ENCODE peak calls at places on chromosomes 4 and X, in seven cellular contexts. One of them, this sample, is unnamed.

GRCh38 chr4:165861378-165861777 is 11.7 kb upstream of the TLL1 start:
- DNase-seq in cardiac muscle cell: no peak
- DNase-seq in heart right ventricle: no peak
- DNase-seq in left ventricle myocardium inferior: no peak
- DNase-seq in K562: no peak
- DNase-seq in sigmoid colon: no peak
- DNase-seq in fibroblast of lung: no peak
- DNase-seq in this sample: no peak

GRCh38 chrX:14776901-14777300 is 96.0 kb downstream of the FANCB start:
- DNase-seq in cardiac muscle cell: no peak
- DNase-seq in fibroblast of lung: peak
- DNase-seq in K562: no peak
- DNase-seq in heart right ventricle: no peak
- DNase-seq in sigmoid colon: no peak
- DNase-seq in left ventricle myocardium inferior: no peak
- DNase-seq in this sample: no peak

GRCh38 chr4:15400911-15401671 is 26.7 kb upstream of the C1QTNF7 start:
- DNase-seq in K562: no peak
- DNase-seq in cardiac muscle cell: no peak
- DNase-seq in fibroblast of lung: peak
- DNase-seq in left ventricle myocardium inferior: peak
- DNase-seq in heart right ventricle: peak
- DNase-seq in sigmoid colon: peak
- DNase-seq in this sample: peak

GRCh38 chrX:34275710-34276109 is 143.6 kb upstream of the FAM47A start:
- DNase-seq in heart right ventricle: no peak
- DNase-seq in sigmoid colon: no peak
- DNase-seq in cardiac muscle cell: peak
- DNase-seq in left ventricle myocardium inferior: no peak
- DNase-seq in K562: no peak
- DNase-seq in fibroblast of lung: no peak
- DNase-seq in this sample: no peak

GRCh38 chrX:110853610-110854009 is 58.0 kb upstream of the CHRDL1 start:
- DNase-seq in heart right ventricle: peak
- DNase-seq in K562: no peak
- DNase-seq in cardiac muscle cell: peak
- DNase-seq in fibroblast of lung: peak
- DNase-seq in left ventricle myocardium inferior: no peak
- DNase-seq in sigmoid colon: no peak
- DNase-seq in this sample: no peak

GRCh38 chr4:150970685-150971151 is 44.4 kb downstream of the LRBA start:
- DNase-seq in sigmoid colon: no peak
- DNase-seq in heart right ventricle: no peak
- DNase-seq in cardiac muscle cell: no peak
- DNase-seq in K562: no peak
- DNase-seq in fibroblast of lung: no peak
- DNase-seq in left ventricle myocardium inferior: no peak
- DNase-seq in this sample: no peak

GRCh38 chr4:123034023-123034422 is 111.6 kb upstream of the NUDT6 start:
- DNase-seq in K562: no peak
- DNase-seq in sigmoid colon: no peak
- DNase-seq in heart right ventricle: no peak
- DNase-seq in fibroblast of lung: peak
- DNase-seq in cardiac muscle cell: no peak
- DNase-seq in left ventricle myocardium inferior: no peak
- DNase-seq in this sample: no peak

GRCh38 chrX:153819398-153820083 is 10.8 kb downstream of the PDZD4 start:
- DNase-seq in heart right ventricle: no peak
- DNase-seq in fibroblast of lung: no peak
- DNase-seq in sigmoid colon: no peak
- DNase-seq in cardiac muscle cell: no peak
- DNase-seq in K562: no peak
- DNase-seq in left ventricle myocardium inferior: no peak
- DNase-seq in this sample: no peak

GRCh38 chrX:17038681-17039161 is 92.3 kb downstream of the REPS2 start:
- DNase-seq in left ventricle myocardium inferior: no peak
- DNase-seq in heart right ventricle: peak
- DNase-seq in K562: no peak
- DNase-seq in fibroblast of lung: peak
- DNase-seq in sigmoid colon: peak
- DNase-seq in cardiac muscle cell: peak
- DNase-seq in this sample: no peak

GRCh38 chrX:7133036-7133412 is 14.5 kb upstream of the STS start:
- DNase-seq in fibroblast of lung: peak
- DNase-seq in cardiac muscle cell: peak
- DNase-seq in heart right ventricle: peak
- DNase-seq in left ventricle myocardium inferior: peak
- DNase-seq in K562: peak
- DNase-seq in sigmoid colon: no peak
- DNase-seq in this sample: no peak

GRCh38 chr4:31651541-31651940 is 931.4 kb downstream of the PCDH7 start:
- DNase-seq in K562: no peak
- DNase-seq in left ventricle myocardium inferior: no peak
- DNase-seq in sigmoid colon: no peak
- DNase-seq in fibroblast of lung: no peak
- DNase-seq in cardiac muscle cell: no peak
- DNase-seq in heart right ventricle: no peak
- DNase-seq in this sample: no peak

GRCh38 chrX:139720979-139721378 is 13.0 kb upstream of the MCF2 start:
- DNase-seq in fibroblast of lung: no peak
- DNase-seq in heart right ventricle: no peak
- DNase-seq in sigmoid colon: no peak
- DNase-seq in K562: no peak
- DNase-seq in left ventricle myocardium inferior: no peak
- DNase-seq in cardiac muscle cell: no peak
- DNase-seq in this sample: no peak

GRCh38 chrX:51420610-51421009 is 75.8 kb downstream of the NUDT11 start:
- DNase-seq in left ventricle myocardium inferior: no peak
- DNase-seq in sigmoid colon: no peak
- DNase-seq in cardiac muscle cell: peak
- DNase-seq in K562: peak
- DNase-seq in heart right ventricle: peak
- DNase-seq in fibroblast of lung: peak
- DNase-seq in this sample: no peak

GRCh38 chr4:139472761-139473335 is 18.9 kb downstream of the RAB33B start:
- DNase-seq in K562: no peak
- DNase-seq in sigmoid colon: no peak
- DNase-seq in heart right ventricle: no peak
- DNase-seq in cardiac muscle cell: no peak
- DNase-seq in fibroblast of lung: no peak
- DNase-seq in left ventricle myocardium inferior: no peak
- DNase-seq in this sample: no peak

GRCh38 chr4:56129431-56129861 is 180.7 kb downstream of the CEP135 start:
- DNase-seq in heart right ventricle: no peak
- DNase-seq in K562: peak
- DNase-seq in fibroblast of lung: peak
- DNase-seq in sigmoid colon: no peak
- DNase-seq in cardiac muscle cell: no peak
- DNase-seq in left ventricle myocardium inferior: no peak
- DNase-seq in this sample: peak

GRCh38 chr4:4854649-4855292 is 4.7 kb upstream of the MSX1 start:
- DNase-seq in cardiac muscle cell: no peak
- DNase-seq in fibroblast of lung: no peak
- DNase-seq in left ventricle myocardium inferior: no peak
- DNase-seq in heart right ventricle: no peak
- DNase-seq in sigmoid colon: peak
- DNase-seq in K562: no peak
- DNase-seq in this sample: no peak

GRCh38 chrX:698246-698645 is 67.7 kb downstream of the SHOX start:
- DNase-seq in sigmoid colon: peak
- DNase-seq in fibroblast of lung: no peak
- DNase-seq in heart right ventricle: no peak
- DNase-seq in cardiac muscle cell: no peak
- DNase-seq in K562: no peak
- DNase-seq in left ventricle myocardium inferior: no peak
- DNase-seq in this sample: no peak

DNA sequence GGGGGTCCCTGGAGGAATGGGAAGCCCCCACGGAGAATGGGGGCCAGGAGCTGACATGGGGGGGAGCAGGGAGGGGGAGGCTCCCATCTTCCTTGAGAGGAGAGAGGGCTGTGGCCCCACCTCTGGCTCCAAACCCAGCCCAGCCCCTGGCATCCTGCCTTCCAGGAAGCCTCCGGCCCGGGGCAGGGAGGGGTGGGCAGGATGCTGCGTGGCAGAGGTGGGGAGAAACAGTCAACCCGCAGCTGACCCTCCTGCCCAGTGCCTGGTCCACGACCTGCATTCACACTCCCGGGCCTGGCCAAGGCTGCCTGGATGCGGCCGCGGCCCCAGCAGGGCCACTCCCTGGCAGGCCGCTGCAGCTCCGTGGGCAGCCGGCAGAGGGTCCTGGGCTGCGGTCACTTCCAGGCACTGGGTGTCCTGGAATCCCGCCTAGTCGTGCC is 39.0 kb downstream of the CPLX1 start:
- DNase-seq in left ventricle myocardium inferior: no peak
- DNase-seq in heart right ventricle: peak
- DNase-seq in fibroblast of lung: no peak
- DNase-seq in sigmoid colon: peak
- DNase-seq in cardiac muscle cell: no peak
- DNase-seq in K562: no peak
- DNase-seq in this sample: peak
- H3K4me3 ChIP-seq in left ventricle myocardium inferior: peak
- H3K4me3 ChIP-seq in heart right ventricle: peak
- H3K4me3 ChIP-seq in fibroblast of lung: no peak
- H3K4me3 ChIP-seq in sigmoid colon: peak
- H3K4me3 ChIP-seq in cardiac muscle cell: no peak
- H3K4me3 ChIP-seq in K562: no peak
- H3K4me3 ChIP-seq in this sample: peak

GRCh38 chrX:3549442-3549875 is 164.0 kb downstream of the PRKX start:
- DNase-seq in sigmoid colon: no peak
- DNase-seq in fibroblast of lung: no peak
- DNase-seq in cardiac muscle cell: no peak
- DNase-seq in heart right ventricle: peak
- DNase-seq in left ventricle myocardium inferior: peak
- DNase-seq in K562: no peak
- DNase-seq in this sample: no peak

GRCh38 chrX:3550871-3551270 is 162.6 kb downstream of the PRKX start:
- DNase-seq in K562: no peak
- DNase-seq in cardiac muscle cell: no peak
- DNase-seq in heart right ventricle: no peak
- DNase-seq in fibroblast of lung: no peak
- DNase-seq in left ventricle myocardium inferior: no peak
- DNase-seq in sigmoid colon: no peak
- DNase-seq in this sample: no peak

GRCh38 chrX:3545901-3546300 is 167.5 kb downstream of the PRKX start:
- DNase-seq in K562: no peak
- DNase-seq in cardiac muscle cell: no peak
- DNase-seq in sigmoid colon: no peak
- DNase-seq in heart right ventricle: no peak
- DNase-seq in left ventricle myocardium inferior: no peak
- DNase-seq in fibroblast of lung: no peak
- DNase-seq in this sample: no peak

GRCh38 chrX:3550160-3550765 is 163.2 kb downstream of the PRKX start:
- DNase-seq in fibroblast of lung: peak
- DNase-seq in heart right ventricle: no peak
- DNase-seq in left ventricle myocardium inferior: no peak
- DNase-seq in K562: peak
- DNase-seq in cardiac muscle cell: no peak
- DNase-seq in sigmoid colon: no peak
- DNase-seq in this sample: no peak

GRCh38 chrX:3548743-3549441 is 164.6 kb downstream of the PRKX start:
- DNase-seq in K562: no peak
- DNase-seq in left ventricle myocardium inferior: no peak
- DNase-seq in cardiac muscle cell: peak
- DNase-seq in fibroblast of lung: peak
- DNase-seq in heart right ventricle: peak
- DNase-seq in sigmoid colon: no peak
- DNase-seq in this sample: no peak
- TF ChIP-seq CTCF in K562: no peak
- TF ChIP-seq CTCF in left ventricle myocardium inferior: peak
- TF ChIP-seq CTCF in cardiac muscle cell: peak
- TF ChIP-seq CTCF in fibroblast of lung: peak
- TF ChIP-seq CTCF in heart right ventricle: peak
- TF ChIP-seq CTCF in sigmoid colon: no peak
- TF ChIP-seq CTCF in this sample: peak

GRCh38 chr4:147599206-147599605 is 18.0 kb upstream of the TMEM184C start:
- DNase-seq in fibroblast of lung: no peak
- DNase-seq in left ventricle myocardium inferior: no peak
- DNase-seq in cardiac muscle cell: no peak
- DNase-seq in heart right ventricle: no peak
- DNase-seq in sigmoid colon: no peak
- DNase-seq in K562: no peak
- DNase-seq in this sample: no peak
- H3K27ac ChIP-seq in fibroblast of lung: no peak
- H3K27ac ChIP-seq in left ventricle myocardium inferior: no peak
- H3K27ac ChIP-seq in cardiac muscle cell: no peak
- H3K27ac ChIP-seq in heart right ventricle: no peak
- H3K27ac ChIP-seq in sigmoid colon: no peak
- H3K27ac ChIP-seq in K562: no peak
- H3K27ac ChIP-seq in this sample: no peak

GRCh38 chrX:48598645-48599044 is 1.4 kb downstream of the WDR13 start:
- DNase-seq in sigmoid colon: no peak
- DNase-seq in cardiac muscle cell: no peak
- DNase-seq in K562: no peak
- DNase-seq in fibroblast of lung: no peak
- DNase-seq in left ventricle myocardium inferior: no peak
- DNase-seq in heart right ventricle: no peak
- DNase-seq in this sample: no peak
- H3K4me3 ChIP-seq in sigmoid colon: peak
- H3K4me3 ChIP-seq in cardiac muscle cell: no peak
- H3K4me3 ChIP-seq in K562: no peak
- H3K4me3 ChIP-seq in fibroblast of lung: no peak
- H3K4me3 ChIP-seq in left ventricle myocardium inferior: peak
- H3K4me3 ChIP-seq in heart right ventricle: peak
- H3K4me3 ChIP-seq in this sample: peak

GRCh38 chr4:119692001-119692400 is 63.4 kb upstream of the PDE5A start:
- DNase-seq in fibroblast of lung: peak
- DNase-seq in cardiac muscle cell: no peak
- DNase-seq in sigmoid colon: no peak
- DNase-seq in heart right ventricle: no peak
- DNase-seq in left ventricle myocardium inferior: no peak
- DNase-seq in K562: no peak
- DNase-seq in this sample: no peak
- TF ChIP-seq CTCF in fibroblast of lung: peak
- TF ChIP-seq CTCF in cardiac muscle cell: no peak
- TF ChIP-seq CTCF in sigmoid colon: no peak
- TF ChIP-seq CTCF in heart right ventricle: peak
- TF ChIP-seq CTCF in left ventricle myocardium inferior: peak
- TF ChIP-seq CTCF in K562: no peak
- TF ChIP-seq CTCF in this sample: no peak